ENCODE peak calls at places on chromosome 17, in eight cellular contexts. F, K, L, J, N, A, Z and P are unnamed samples. For H3K4me1, the result is how much of the 10 kb centered on the place peaks cover.

GRCh38 chr17:39011907-39012468 is 44.8 kb upstream of the FBXO47 start:
- DNase-seq in Z (no peak), J (no peak), F (no peak), N (no peak), K (no peak), L (no peak), A (no peak), P (no peak)

GRCh38 chr17:7613769-7614421 is 802 bp downstream of the FXR2 start:
- DNase-seq in F (peak), N (no peak), K (no peak), A (no peak), Z (peak), J (no peak), L (no peak), P (no peak)

GRCh38 chr17:48429156-48429555 is 858 bp downstream of the SKAP1 start:
- DNase-seq in N (no peak), J (no peak), Z (no peak), L (no peak), K (no peak), A (no peak), F (no peak), P (no peak)

GRCh38 chr17:67707442-67707841 is 10.3 kb upstream of the NOL11 start:
- DNase-seq in N (no peak), Z (no peak), J (no peak), A (no peak), K (no peak), F (no peak), L (no peak), P (no peak)

GRCh38 chr17:57125866-57126265 is 40.8 kb downstream of the AKAP1 start:
- DNase-seq in Z (no peak), N (no peak), F (no peak), J (no peak), K (no peak), A (no peak), L (no peak), P (no peak)

GRCh38 chr17:35170968-35171771 is 23.0 kb downstream of the SLC35G3 start:
- DNase-seq in L (no peak), K (no peak), F (no peak), N (no peak), Z (no peak), J (no peak), A (no peak), P (no peak)

GRCh38 chr17:45377401-45377800 is 55.3 kb downstream of the ARHGAP27 start:
- DNase-seq in K (no peak), J (no peak), F (no peak), Z (no peak), N (no peak), L (no peak), A (no peak), P (no peak)

GRCh38 chr17:17539591-17539990 is 43.4 kb upstream of the RASD1 start:
- DNase-seq in F (no peak), J (no peak), L (no peak), Z (no peak), K (no peak), A (no peak), N (no peak), P (no peak)

GRCh38 chr17:14211778-14212177 is 24.9 kb downstream of the CDRT15 start:
- DNase-seq in J (peak), N (no peak), Z (no peak), K (peak), A (no peak), F (peak), L (no peak), P (no peak)

GRCh38 chr17:69547947-69548346 is 133.4 kb downstream of the MAP2K6 start:
- DNase-seq in L (no peak), N (no peak), A (no peak), Z (no peak), K (no peak), F (no peak), J (no peak), P (no peak)

GRCh38 chr17:17676752-17677151 is 4.5 kb upstream of the RAI1 start:
- DNase-seq in Z (no peak), J (no peak), N (no peak), L (no peak), K (no peak), F (no peak), A (no peak), P (no peak)

GRCh38 chr17:82134101-82134500 is 36.1 kb upstream of the FASN start:
- DNase-seq in J (peak), L (no peak), Z (no peak), F (peak), A (no peak), N (peak), K (peak), P (no peak)

GRCh38 chr17:61555127-61555531 is 35.9 kb downstream of the NACA2 start:
- DNase-seq in L (no peak), F (no peak), K (no peak), N (no peak), Z (no peak), J (no peak), A (no peak), P (no peak)

GRCh38 chr17:7685533-7686220 is 1.6 kb downstream of the TP53 start:
- DNase-seq in N (peak), Z (peak), F (peak), K (peak), L (peak), A (peak), J (peak), P (peak)

GRCh38 chr17:65346166-65346565 is 209.0 kb downstream of the RGS9 start:
- DNase-seq in J (no peak), K (no peak), A (no peak), L (no peak), Z (no peak), N (no peak), F (no peak), P (no peak)

GRCh38 chr17:78991906-78992532 is 12.3 kb upstream of the LGALS3BP start:
- DNase-seq in Z (peak), J (no peak), L (no peak), A (no peak), N (no peak), K (peak), F (no peak), P (peak)

GRCh38 chr17:74952431-74953128 is 16.9 kb downstream of the OTOP3 start:
- DNase-seq in L (no peak), Z (no peak), F (no peak), K (no peak), N (no peak), A (no peak), J (no peak), P (no peak)

GRCh38 chr17:42275527-42276358 is 448 bp downstream of the STAT5B start:
- DNase-seq in A (peak), Z (peak), L (peak), N (no peak), K (no peak), J (no peak), F (no peak), P (peak)

GRCh38 chr17:48551206-48551597 is 6.3 kb upstream of the HOXB2 start:
- DNase-seq in A (no peak), J (peak), N (no peak), F (no peak), K (no peak), Z (no peak), L (no peak), P (no peak)

GRCh38 chr17:45640141-45640850 is 143.8 kb upstream of the CRHR1 start:
- DNase-seq in K (peak), A (peak), N (peak), Z (peak), L (peak), F (peak), J (peak), P (peak)

GRCh38 chr17:42274812-42275526 is 1.2 kb downstream of the STAT5B start:
- DNase-seq in Z (peak), N (no peak), J (no peak), L (no peak), A (no peak), F (no peak), K (no peak), P (no peak)

GRCh38 chr17:21375757-21376584 is at the start of gene KCNJ12:
- DNase-seq in J (no peak), F (no peak), N (no peak), K (peak), A (no peak), Z (no peak), L (peak), P (no peak)

GRCh38 chr17:69067274-69068047 is 6.7 kb upstream of the ABCA9 start:
- DNase-seq in A (no peak), F (no peak), J (no peak), Z (no peak), L (no peak), N (no peak), K (no peak), P (no peak)

GRCh38 chr17:29400818-29401217 is 10.7 kb downstream of the TAOK1 start:
- DNase-seq in F (no peak), J (no peak), Z (no peak), L (no peak), K (no peak), A (no peak), N (no peak), P (no peak)

GRCh38 chr17:41894791-41895331 is 23.9 kb downstream of the ACLY start:
- DNase-seq in F (no peak), K (no peak), L (no peak), J (no peak), A (no peak), N (no peak), Z (peak), P (peak)

GRCh38 chr17:61794242-61794641 is 69.1 kb downstream of the BRIP1 start:
- DNase-seq in N (no peak), K (no peak), A (no peak), L (no peak), J (no peak), F (no peak), Z (no peak), P (no peak)

GRCh38 chr17:48579738-48580543 is 1.8 kb upstream of the HOXB4 start:
- DNase-seq in F (no peak), N (no peak), K (no peak), L (no peak), J (no peak), A (no peak), Z (no peak), P (no peak)

GRCh38 chr17:12729086-12729485 is 60.2 kb upstream of the ARHGAP44 start:
- DNase-seq in F (no peak), Z (no peak), J (no peak), N (no peak), A (no peak), L (no peak), K (no peak), P (no peak)

GRCh38 chr17:63430223-63430622 is 15.9 kb downstream of the CYB561 start:
- DNase-seq in Z (peak), A (no peak), N (no peak), J (peak), L (no peak), F (no peak), K (no peak), P (no peak)

GRCh38 chr17:78883533-78884131 is 19.4 kb downstream of the CEP295NL start:
- DNase-seq in N (peak), L (peak), A (peak), K (peak), Z (peak), J (peak), F (no peak), P (peak)

GRCh38 chr17:82874011-82874835 is 34.4 kb upstream of the ZNF750 start:
- DNase-seq in K (peak), L (no peak), F (peak), J (peak), A (no peak), N (peak), Z (peak), P (no peak)

DNA sequence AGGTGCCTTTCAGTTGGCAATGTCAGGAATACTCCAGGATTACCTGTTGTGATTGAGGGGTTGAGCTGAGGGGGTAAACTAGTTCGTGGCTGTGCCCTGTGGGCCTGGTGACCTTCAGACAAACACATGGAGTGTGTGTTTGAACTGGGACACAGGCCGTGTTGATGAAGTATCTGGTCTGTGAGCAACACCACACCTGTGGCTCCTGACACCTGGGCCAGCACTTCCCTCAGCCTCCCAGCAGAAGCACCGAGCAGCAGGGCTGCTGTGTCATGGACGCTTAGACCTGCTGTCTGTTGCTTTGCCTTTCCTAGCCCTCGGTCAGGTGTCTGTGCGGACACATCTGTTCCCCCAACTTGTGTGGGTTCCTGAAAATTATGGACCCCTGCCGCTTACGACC is 82.9 kb downstream of the KSR1 start:
- DNase-seq in J (peak), F (no peak), L (no peak), Z (no peak), A (no peak), K (no peak), N (no peak), P (no peak)
- H3K4me1 ChIP-seq in J (half or more), F (half or more), L (under half), Z (half or more), A (under half), K (under half), N (under half), P (under half)

GRCh38 chr17:40612510-40613244 is 34.9 kb downstream of the SMARCE1 start:
- DNase-seq in L (no peak), Z (no peak), F (no peak), K (no peak), J (no peak), A (no peak), N (peak), P (no peak)

GRCh38 chr17:40614431-40615294 is 33.0 kb downstream of the SMARCE1 start:
- DNase-seq in Z (no peak), F (no peak), L (no peak), K (no peak), N (peak), J (no peak), A (no peak), P (no peak)

GRCh38 chr17:40615295-40615988 is 32.2 kb downstream of the SMARCE1 start:
- DNase-seq in N (peak), K (peak), J (no peak), F (no peak), L (peak), A (peak), Z (no peak), P (peak)

GRCh38 chr17:40611840-40612509 is 35.6 kb downstream of the SMARCE1 start:
- DNase-seq in F (no peak), K (no peak), Z (no peak), A (no peak), N (peak), J (no peak), L (no peak), P (no peak)

GRCh38 chr17:40613755-40614154 is 33.9 kb downstream of the SMARCE1 start:
- DNase-seq in L (no peak), N (no peak), A (no peak), K (no peak), J (no peak), F (no peak), Z (no peak), P (no peak)
- H3K27ac ChIP-seq in L (no peak), N (no peak), A (no peak), K (no peak), J (no peak), F (no peak), Z (no peak), P (no peak)

GRCh38 chr17:19384723-19385391 is 2.1 kb downstream of the MFAP4 start:
- DNase-seq in J (peak), Z (peak), A (peak), K (peak), F (peak), N (peak), L (no peak), P (peak)
- H3K4me3 ChIP-seq in J (peak), Z (no peak), A (no peak), K (peak), F (peak), N (no peak), L (no peak), P (no peak)

GRCh38 chr17:77432791-77433190 is 292.0 kb downstream of the SEC14L1 start:
- DNase-seq in F (no peak), L (no peak), J (no peak), A (no peak), N (no peak), Z (no peak), K (no peak), P (no peak)
- H3K4me1 ChIP-seq in F (half or more), L (half or more), J (half or more), A (half or more), N (half or more), Z (half or more), K (half or more), P (half or more)